ENCODE peak calls at places on chromosomes 3 and 15, in eight cellular contexts. M is adipocyte; R is cardiac muscle cell; I is CD8-positive, alpha-beta memory T cell; Q is adrenal gland; J is psoas muscle; S is HepG2; K is A673. W is an unnamed sample.

GRCh38 chr15:67953286-67953685 is 100.8 kb upstream of the PIAS1 start:
- DNase-seq in K (no peak), J (no peak), Q (no peak), I (no peak), M (no peak), S (no peak), R (no peak), W (no peak)

GRCh38 chr15:39919740-39920509 is at the start of gene GPR176:
- DNase-seq in J (peak; percentile 31), S (no peak), Q (peak; percentile 33), R (peak; percentile 57), I (peak; percentile 28), M (peak; percentile 90), K (peak; percentile 70), W (peak; percentile 26)

GRCh38 chr3:164984947-164985346 is 93.3 kb downstream of the SI start:
- DNase-seq in I (no peak), J (no peak), S (no peak), M (no peak), K (no peak), Q (no peak), R (no peak), W (no peak)

GRCh38 chr3:69212411-69213160 is 90.2 kb upstream of the LMOD3 start:
- DNase-seq in S (peak; percentile 63), R (no peak), K (peak; percentile 14), M (peak; percentile 52), I (no peak), Q (no peak), J (no peak), W (no peak)

GRCh38 chr3:9395570-9396300 is 1.7 kb upstream of the SETD5 start:
- DNase-seq in I (no peak), R (peak; percentile 6), Q (no peak), M (peak; percentile 37), J (no peak), S (no peak), K (no peak), W (no peak)

GRCh38 chr3:125428216-125428830 is 53.2 kb upstream of the ZNF148 start:
- DNase-seq in Q (no peak), R (no peak), J (no peak), M (no peak), K (peak; percentile 56), I (no peak), S (no peak), W (no peak)

GRCh38 chr3:89165636-89166312 is 58.4 kb downstream of the EPHA3 start:
- DNase-seq in R (no peak), J (no peak), S (no peak), Q (no peak), K (no peak), I (no peak), M (no peak), W (no peak)

GRCh38 chr3:134362221-134362620 is 12.0 kb downstream of the AMOTL2 start:
- DNase-seq in S (no peak), K (no peak), J (no peak), Q (no peak), R (no peak), M (no peak), I (no peak), W (no peak)

DNA sequence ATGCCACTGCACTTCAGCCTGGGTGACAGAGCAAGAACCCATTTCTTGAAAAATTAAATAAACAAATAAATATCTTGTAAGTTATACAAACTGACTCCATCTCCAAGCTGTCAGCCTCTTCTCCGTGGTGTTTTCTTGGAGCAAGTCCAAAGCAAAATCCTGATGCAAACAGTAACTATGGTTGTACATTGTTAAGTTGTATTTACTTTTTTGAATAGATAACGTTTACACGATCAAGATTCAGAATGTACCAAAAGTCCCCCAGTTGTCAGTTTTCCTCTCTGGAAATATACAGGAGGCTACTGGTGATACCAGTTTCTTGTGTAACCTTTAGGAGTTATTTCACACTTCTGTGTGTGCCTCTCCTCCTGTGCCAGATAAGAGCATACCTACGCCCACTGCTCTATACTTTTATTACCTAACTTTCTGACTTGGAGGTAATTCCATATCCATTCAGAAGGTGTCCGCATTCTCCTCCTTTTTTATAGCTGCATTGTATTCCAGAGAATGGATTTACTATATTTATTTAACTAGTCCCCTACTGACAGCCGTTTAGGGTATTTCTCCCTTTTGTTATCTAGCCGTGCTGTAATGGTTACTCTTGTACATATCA is 14.2 kb downstream of the CMTM7 start:
- DNase-seq in S (peak; percentile 59), M (no peak), K (no peak), R (no peak), Q (no peak), I (no peak), J (no peak), W (no peak)
- H3K4me1 ChIP-seq in S (peaks cover 38% of the 10 kb centered on the region), M (peaks cover 5% of the 10 kb centered on the region), K (peaks cover 10% of the 10 kb centered on the region), R (peaks cover 9% of the 10 kb centered on the region), Q (peaks cover 17% of the 10 kb centered on the region), I (peaks cover 55% of the 10 kb centered on the region), J (peaks cover 5% of the 10 kb centered on the region), W (peaks cover 41% of the 10 kb centered on the region)

GRCh38 chr15:60916674-60917468 is 312.2 kb downstream of the RORA start:
- DNase-seq in M (peak; percentile 94), J (peak; percentile 86), Q (peak; percentile 89), R (peak; percentile 85), I (peak; percentile 78), K (peak; percentile 84), S (peak; percentile 67), W (peak; percentile 75)
- H3K4me3 ChIP-seq in M (peak overlapping the region; percentile 77), J (peak overlapping the region; percentile 58), Q (no peak overlapping the region), R (no peak overlapping the region), I (no peak overlapping the region), K (no peak overlapping the region), S (no peak overlapping the region), W (peak overlapping the region; percentile 40)

DNA sequence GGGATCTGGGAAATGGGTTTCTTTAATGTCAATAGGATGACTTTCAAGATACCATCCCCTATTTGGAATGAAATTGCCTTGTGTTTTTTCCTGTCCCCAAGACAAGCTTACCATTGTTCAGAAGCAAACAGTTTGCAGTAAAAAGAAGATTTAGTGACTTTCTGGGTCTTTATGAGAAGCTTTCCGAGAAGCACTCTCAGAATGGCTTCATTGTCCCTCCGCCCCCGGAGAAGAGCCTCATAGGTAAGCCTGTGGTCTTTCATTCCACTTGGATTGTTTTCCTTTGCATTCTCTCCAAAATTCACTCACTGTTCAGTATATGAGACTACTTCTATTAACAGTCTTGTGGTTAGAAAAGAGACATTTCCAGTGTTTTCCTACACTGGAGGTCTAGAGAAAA is 25.6 kb upstream of the SNX22 start:
- DNase-seq in R (no peak), M (no peak), J (no peak), I (no peak), K (no peak), S (no peak), Q (no peak), W (no peak)
- H3K36me3 ChIP-seq in R (peaks cover 65% of the 10 kb centered on the region), M (peaks cover 94% of the 10 kb centered on the region), J (peaks cover 29% of the 10 kb centered on the region), I (peaks cover 78% of the 10 kb centered on the region), K (peaks cover 82% of the 10 kb centered on the region), S (peaks cover 28% of the 10 kb centered on the region), Q (peaks cover 96% of the 10 kb centered on the region), W (peaks cover 84% of the 10 kb centered on the region)

DNA sequence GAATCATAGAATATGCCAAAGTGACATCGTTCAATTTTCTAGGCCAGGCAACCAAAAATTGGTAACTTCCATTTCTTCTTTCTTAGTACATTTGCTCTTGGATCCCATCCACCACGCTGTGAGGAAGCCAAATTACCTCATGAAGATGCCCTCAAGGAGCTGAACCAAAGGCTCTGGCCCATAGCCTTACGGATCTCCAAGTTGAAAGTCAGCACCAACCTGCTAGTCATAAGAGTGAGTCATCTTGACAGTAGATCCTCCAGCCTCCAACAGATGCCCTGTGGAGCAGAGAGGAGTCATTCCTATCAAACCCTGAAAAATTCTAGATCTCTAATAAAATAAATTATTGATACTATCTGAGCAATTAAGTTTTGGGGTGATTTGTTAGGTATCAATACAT is 322.5 kb upstream of the COL8A1 start:
- DNase-seq in R (no peak), J (no peak), M (no peak), K (no peak), I (no peak), S (no peak), Q (no peak), W (no peak)
- H3K4me1 ChIP-seq in R (no peaks in the 10 kb centered on the region), J (no peaks in the 10 kb centered on the region), M (peaks cover 25% of the 10 kb centered on the region), K (no peaks in the 10 kb centered on the region), I (no peaks in the 10 kb centered on the region), S (no peaks in the 10 kb centered on the region), Q (no peaks in the 10 kb centered on the region), W (no peaks in the 10 kb centered on the region)

GRCh38 chr3:147397911-147398809 is 8.2 kb downstream of the ZIC4 start:
- DNase-seq in S (no peak), I (no peak), K (no peak), J (no peak), R (no peak), Q (no peak), M (no peak), W (no peak)

GRCh38 chr3:147395975-147396708 is 10.2 kb downstream of the ZIC4 start:
- DNase-seq in M (no peak), R (no peak), K (no peak), S (no peak), I (no peak), Q (no peak), J (no peak), W (no peak)

GRCh38 chr3:147397155-147397888 is 9.0 kb downstream of the ZIC4 start:
- DNase-seq in J (no peak), K (no peak), Q (no peak), R (no peak), I (no peak), S (no peak), M (no peak), W (no peak)

GRCh38 chr3:147398841-147399534 is 7.4 kb downstream of the ZIC4 start:
- DNase-seq in S (no peak), I (no peak), M (no peak), J (no peak), K (no peak), R (no peak), Q (no peak), W (no peak)

GRCh38 chr3:147396709-147397046 is 9.7 kb downstream of the ZIC4 start:
- DNase-seq in K (no peak), Q (no peak), J (no peak), R (no peak), S (no peak), I (no peak), M (no peak), W (no peak)
- H3K4me3 ChIP-seq in K (no peak overlapping the region), Q (no peak overlapping the region), J (no peak overlapping the region), R (no peak overlapping the region), S (no peak overlapping the region), I (no peak overlapping the region), M (no peak overlapping the region), W (no peak overlapping the region)